ENCODE peak calls at places on chromosome 7, in ten cellular contexts. X is NCI-H1930; J is CD4-positive, alpha-beta memory T cell; S is activated CD4-positive, alpha-beta T cell treated with anti-CD3 and anti-CD28 coated beads, Interleukin-2, amount 50 U/mL, for 4 hours; A is BJ; H is NCI-H1092; F is activated CD4-positive, CD25-positive, alpha-beta regulatory T cell; C is type B pancreatic cell; U is AG10803; L is T-helper 17 cell. D is an unnamed sample.

GRCh38 chr7:47771301-47771989 is 176.8 kb downstream of the PKD1L1 start:
- DNase-seq in X (no peak), J (no peak), S (no peak), A (no peak), H (no peak), F (no peak), C (no peak), U (peak), L (no peak), D (no peak)

GRCh38 chr7:134619627-134620331 is 26.9 kb upstream of the BPGM start:
- DNase-seq in X (no peak), J (no peak), S (no peak), A (peak), H (no peak), F (no peak), C (no peak), U (peak), L (no peak), D (no peak)

GRCh38 chr7:135855836-135856235 is 107.2 kb upstream of the FAM180A start:
- DNase-seq in X (no peak), J (no peak), S (no peak), A (no peak), H (no peak), F (no peak), C (no peak), U (peak), L (no peak), D (no peak)

GRCh38 chr7:74522281-74522905 is 68.7 kb downstream of the GTF2IRD1 start:
- DNase-seq in X (no peak), J (no peak), S (no peak), A (no peak), H (no peak), F (no peak), C (no peak), U (no peak), L (no peak), D (no peak)

GRCh38 chr7:24574365-24574764 is 1.1 kb downstream of the PALS2 start:
- DNase-seq in X (no peak), J (no peak), S (no peak), A (no peak), H (no peak), F (no peak), C (no peak), U (peak), L (no peak), D (peak)

GRCh38 chr7:6448943-6449543 is 1.3 kb upstream of the DAGLB start:
- DNase-seq in X (no peak), J (no peak), S (no peak), A (no peak), H (no peak), F (no peak), C (no peak), U (no peak), L (no peak), D (no peak)

GRCh38 chr7:46775776-46776175 is 806.1 kb downstream of the TNS3 start:
- DNase-seq in X (no peak), J (no peak), S (no peak), A (peak), H (no peak), F (no peak), C (no peak), U (peak), L (no peak), D (no peak)

GRCh38 chr7:95609277-95609971 is 13.1 kb upstream of the PDK4 start:
- DNase-seq in X (peak), J (no peak), S (no peak), A (peak), H (peak), F (no peak), C (no peak), U (peak), L (no peak), D (peak)

GRCh38 chr7:1709281-1709680 is 39.2 kb downstream of the ELFN1 start:
- DNase-seq in X (no peak), J (no peak), S (no peak), A (no peak), H (no peak), F (no peak), C (no peak), U (no peak), L (no peak), D (no peak)

GRCh38 chr7:46178685-46179084 is 257.6 kb upstream of the IGFBP3 start:
- DNase-seq in X (no peak), J (no peak), S (no peak), A (no peak), H (no peak), F (no peak), C (no peak), U (peak), L (no peak), D (no peak)

GRCh38 chr7:70523626-70524351 is 608.2 kb upstream of the GALNT17 start:
- DNase-seq in X (no peak), J (no peak), S (no peak), A (no peak), H (no peak), F (no peak), C (no peak), U (no peak), L (no peak), D (no peak)

GRCh38 chr7:2621061-2621828 is 10.5 kb upstream of the TTYH3 start:
- DNase-seq in X (no peak), J (no peak), S (no peak), A (no peak), H (no peak), F (no peak), C (no peak), U (peak), L (no peak), D (peak)

GRCh38 chr7:33485746-33486491 is 356.6 kb downstream of the BBS9 start:
- DNase-seq in X (no peak), J (no peak), S (no peak), A (no peak), H (no peak), F (no peak), C (no peak), U (peak), L (no peak), D (no peak)

GRCh38 chr7:105298439-105298894 is 90.3 kb downstream of the SRPK2 start:
- DNase-seq in X (no peak), J (peak), S (no peak), A (no peak), H (no peak), F (no peak), C (no peak), U (no peak), L (no peak), D (no peak)

GRCh38 chr7:70678621-70679251 is 453.2 kb upstream of the GALNT17 start:
- DNase-seq in X (no peak), J (no peak), S (no peak), A (no peak), H (no peak), F (no peak), C (no peak), U (peak), L (no peak), D (no peak)

GRCh38 chr7:83524286-83525075 is 124.5 kb downstream of the SEMA3E start:
- DNase-seq in X (no peak), J (no peak), S (no peak), A (no peak), H (no peak), F (no peak), C (no peak), U (no peak), L (no peak), D (no peak)

GRCh38 chr7:127912901-127913300 is 118.3 kb downstream of the LRRC4 start:
- DNase-seq in X (no peak), J (no peak), S (no peak), A (no peak), H (no peak), F (no peak), C (no peak), U (no peak), L (no peak), D (no peak)

GRCh38 chr7:76343294-76343930 is 15.4 kb downstream of the YWHAG start:
- DNase-seq in X (no peak), J (no peak), S (no peak), A (no peak), H (no peak), F (no peak), C (no peak), U (no peak), L (no peak), D (no peak)

GRCh38 chr7:122889116-122889515 is 2.9 kb upstream of the CADPS2 start:
- DNase-seq in X (no peak), J (no peak), S (no peak), A (no peak), H (no peak), F (no peak), C (no peak), U (no peak), L (no peak), D (no peak)

GRCh38 chr7:54392935-54393334 is 149.2 kb upstream of the VSTM2A start:
- DNase-seq in X (no peak), J (no peak), S (no peak), A (no peak), H (no peak), F (no peak), C (no peak), U (no peak), L (no peak), D (no peak)

GRCh38 chr7:131188367-131189339 is 139.0 kb upstream of the MKLN1 start:
- DNase-seq in X (no peak), J (peak), S (peak), A (peak), H (no peak), F (peak), C (no peak), U (peak), L (peak), D (no peak)

GRCh38 chr7:48255046-48255445 is 83.8 kb downstream of the ABCA13 start:
- DNase-seq in X (no peak), J (no peak), S (no peak), A (no peak), H (no peak), F (no peak), C (no peak), U (peak), L (no peak), D (no peak)

GRCh38 chr7:30475580-30475979 is 3.0 kb downstream of the NOD1 start:
- DNase-seq in X (no peak), J (no peak), S (no peak), A (no peak), H (no peak), F (no peak), C (no peak), U (peak), L (no peak), D (no peak)

GRCh38 chr7:139825666-139826290 is 3.3 kb upstream of the TBXAS1 start:
- DNase-seq in X (no peak), J (no peak), S (no peak), A (no peak), H (no peak), F (no peak), C (no peak), U (peak), L (no peak), D (no peak)

GRCh38 chr7:107047902-107048782 is 3.6 kb downstream of the PRKAR2B start:
- DNase-seq in X (no peak), J (no peak), S (no peak), A (no peak), H (no peak), F (no peak), C (no peak), U (peak), L (no peak), D (no peak)

GRCh38 chr7:26603631-26604030 is 260.8 kb downstream of the SKAP2 start:
- DNase-seq in X (no peak), J (no peak), S (no peak), A (no peak), H (no peak), F (no peak), C (no peak), U (no peak), L (no peak), D (no peak)

GRCh38 chr7:135678612-135679575 is 16.6 kb downstream of the STMP1 start:
- DNase-seq in X (no peak), J (no peak), S (no peak), A (peak), H (peak), F (no peak), C (no peak), U (peak), L (no peak), D (no peak)

GRCh38 chr7:117950601-117951278 is 77.5 kb upstream of the CTTNBP2 start:
- DNase-seq in X (no peak), J (no peak), S (no peak), A (no peak), H (no peak), F (no peak), C (no peak), U (no peak), L (no peak), D (no peak)

GRCh38 chr7:19376591-19376990 is 231.4 kb upstream of the FERD3L start:
- DNase-seq in X (no peak), J (no peak), S (no peak), A (no peak), H (no peak), F (no peak), C (no peak), U (no peak), L (no peak), D (no peak)

GRCh38 chr7:112140600-112140999 is 65.6 kb downstream of the DOCK4 start:
- DNase-seq in X (no peak), J (no peak), S (no peak), A (no peak), H (no peak), F (no peak), C (no peak), U (no peak), L (no peak), D (no peak)

GRCh38 chr7:158096582-158096981 is 491.0 kb downstream of the PTPRN2 start:
- DNase-seq in X (no peak), J (no peak), S (no peak), A (no peak), H (no peak), F (no peak), C (peak), U (no peak), L (no peak), D (no peak)

GRCh38 chr7:47100815-47101435 is 481.0 kb downstream of the TNS3 start:
- DNase-seq in X (no peak), J (no peak), S (no peak), A (no peak), H (no peak), F (no peak), C (no peak), U (peak), L (no peak), D (peak)